ENCODE peak calls at places on chromosomes 7 and 10, in five cellular contexts. H is HCT116, B is hepatocyte, Q is neural progenitor cell, G is SK-N-SH. J is an unnamed sample.

GRCh38 chr7:131130324-131130723 is 197.4 kb upstream of the MKLN1 start:
- DNase-seq in G (no peak), B (no peak), H (no peak), Q (no peak), J (no peak)

GRCh38 chr10:110008518-110009339 is 945 bp downstream of the ADD3 start:
- DNase-seq in B (peak; percentile 34), H (no peak), Q (peak; percentile 21), G (peak; percentile 25), J (peak; percentile 59)

GRCh38 chr7:25098096-25099046 is 26.7 kb downstream of the CYCS start:
- DNase-seq in G (peak; percentile 80), Q (peak; percentile 83), B (peak; percentile 81), H (peak; percentile 70), J (peak; percentile 76)

GRCh38 chr10:16832351-16833080 is 15.3 kb upstream of the RSU1 start:
- DNase-seq in H (no peak), Q (no peak), G (no peak), B (no peak), J (peak; percentile 57)

GRCh38 chr7:67753891-67754290 is 757.3 kb downstream of the TYW1 start:
- DNase-seq in Q (no peak), B (no peak), G (no peak), H (no peak), J (no peak)

GRCh38 chr10:49024484-49024883 is 84.8 kb upstream of the LRRC18 start:
- DNase-seq in G (no peak), Q (no peak), B (no peak), H (no peak), J (no peak)

GRCh38 chr7:5494683-5495561 is 71.3 kb upstream of the TNRC18 start:
- DNase-seq in B (peak; percentile 92), Q (peak; percentile 90), G (peak; percentile 95), H (peak; percentile 48), J (peak; percentile 83)

GRCh38 chr7:100568936-100569844 is 4.5 kb downstream of the SAP25 start:
- DNase-seq in H (no peak), Q (peak; percentile 94), G (peak; percentile 79), B (peak; percentile 80), J (no peak)

GRCh38 chr10:13056461-13057077 is 43.4 kb upstream of the OPTN start:
- DNase-seq in H (no peak), Q (peak; percentile 50), B (peak; percentile 50), G (peak; percentile 64), J (peak; percentile 47)

GRCh38 chr7:110856704-110857103 is 234.2 kb upstream of the LRRN3 start:
- DNase-seq in B (no peak), G (no peak), Q (no peak), H (no peak), J (peak; percentile 11)

GRCh38 chr7:98079891-98080653 is 26.6 kb upstream of the LMTK2 start:
- DNase-seq in B (no peak), Q (peak; percentile 39), H (no peak), G (no peak), J (no peak)

GRCh38 chr7:22732556-22733126 is 5.6 kb downstream of the IL6 start:
- DNase-seq in Q (no peak), B (no peak), H (peak; percentile 21), G (no peak), J (peak; percentile 76)

GRCh38 chr7:826230-826905 is 5.9 kb upstream of the SUN1 start:
- DNase-seq in H (no peak), G (no peak), B (no peak), Q (no peak), J (no peak)

GRCh38 chr10:73641272-73642060 is at the start of gene MYOZ1:
- DNase-seq in B (no peak), Q (no peak), H (no peak), G (no peak), J (peak; percentile 39)

GRCh38 chr10:64365663-64366062 is 844.5 kb downstream of the REEP3 start:
- DNase-seq in Q (peak; percentile 65), H (no peak), B (no peak), G (no peak), J (no peak)

GRCh38 chr7:39979406-39980073 is 29.5 kb downstream of the CDK13 start:
- DNase-seq in Q (no peak), H (no peak), B (no peak), G (no peak), J (no peak)

GRCh38 chr7:18400281-18400680 is 95.3 kb upstream of the HDAC9 start:
- DNase-seq in Q (no peak), H (no peak), G (no peak), B (no peak), J (no peak)

GRCh38 chr10:10623958-10624590 is 393.6 kb upstream of the CELF2 start:
- DNase-seq in G (no peak), H (no peak), B (no peak), Q (no peak), J (no peak)

GRCh38 chr10:49654036-49654693 is 25.3 kb upstream of the C10orf53 start:
- DNase-seq in G (no peak), H (no peak), B (no peak), Q (no peak), J (no peak)

GRCh38 chr10:125130886-125131285 is 29.5 kb downstream of the CTBP2 start:
- DNase-seq in Q (no peak), G (no peak), H (no peak), B (no peak), J (no peak)

GRCh38 chr7:110827287-110827855 is 263.6 kb upstream of the LRRN3 start:
- DNase-seq in B (no peak), G (no peak), Q (no peak), H (no peak), J (no peak)

GRCh38 chr10:91689731-91690168 is 56.9 kb upstream of the PPP1R3C start:
- DNase-seq in Q (no peak), H (no peak), B (no peak), G (no peak), J (peak; percentile 30)

GRCh38 chr10:51881213-51881612 is 181.8 kb upstream of the CSTF2T start:
- DNase-seq in G (no peak), B (no peak), H (no peak), Q (no peak), J (no peak)

GRCh38 chr10:67476201-67476600 is 219.8 kb downstream of the CTNNA3 start:
- DNase-seq in B (no peak), H (no peak), G (no peak), Q (no peak), J (peak; percentile 63)

GRCh38 chr10:90915141-90916075 is 5.5 kb downstream of the ANKRD1 start:
- DNase-seq in Q (no peak), H (no peak), B (no peak), G (no peak), J (no peak)

GRCh38 chr10:29414501-29414900 is 125.6 kb downstream of the LYZL1 start:
- DNase-seq in H (no peak), B (no peak), Q (no peak), G (no peak), J (no peak)

GRCh38 chr10:29409241-29410051 is 120.6 kb downstream of the LYZL1 start:
- DNase-seq in G (peak; percentile 88), B (no peak), H (peak; percentile 43), Q (no peak), J (peak; percentile 61)

GRCh38 chr10:29408847-29409240 is 120.0 kb downstream of the LYZL1 start:
- DNase-seq in G (no peak), B (no peak), H (no peak), Q (no peak), J (no peak)

GRCh38 chr10:29412452-29413004 is 123.7 kb downstream of the LYZL1 start:
- DNase-seq in Q (no peak), H (no peak), B (no peak), G (no peak), J (no peak)

DNA sequence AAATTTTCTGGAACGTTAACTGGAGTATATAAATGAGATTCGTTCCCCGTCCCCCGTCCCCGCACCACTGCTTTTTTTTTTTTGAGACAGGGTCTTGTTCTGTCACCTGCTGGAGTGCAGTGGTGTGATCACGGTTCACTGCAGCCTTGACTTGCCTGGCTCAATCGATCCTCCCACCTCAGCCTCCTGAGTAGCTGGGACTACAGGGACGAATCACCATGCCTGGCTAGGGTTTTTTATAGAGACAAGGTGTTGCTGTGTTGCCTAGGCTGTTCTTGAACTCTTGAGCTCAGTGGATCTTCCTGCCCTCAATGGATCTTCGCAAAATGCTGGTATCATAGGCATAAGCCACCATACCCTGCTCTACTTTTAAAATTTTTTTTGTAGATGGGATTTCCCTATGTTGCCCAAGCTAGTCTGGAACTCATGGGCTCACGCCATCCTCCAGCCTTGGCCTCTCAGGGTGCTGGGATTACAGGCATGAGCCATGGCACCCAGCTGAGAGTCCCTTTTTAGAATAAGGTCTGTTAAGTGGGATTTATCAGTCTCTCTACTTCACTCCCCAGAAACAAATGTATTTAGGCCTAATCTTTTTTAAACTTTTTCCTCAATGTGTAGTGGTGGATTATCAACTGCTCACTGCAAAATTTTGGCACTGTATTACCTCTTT is 122.9 kb downstream of the LYZL1 start:
- DNase-seq in Q (no peak), G (no peak), H (no peak), B (no peak), J (no peak)
- H3K27ac ChIP-seq in Q (no peak overlapping the region), G (no peak overlapping the region), H (no peak overlapping the region), B (no peak overlapping the region), J (no peak overlapping the region)

GRCh38 chr10:130146042-130146441 is 9.9 kb downstream of the GLRX3 start:
- DNase-seq in Q (no peak), G (no peak), B (no peak), H (no peak), J (no peak)
- H3K79me2 ChIP-seq in Q (peaks cover 99% of the 10 kb centered on the region), G (peaks cover 99% of the 10 kb centered on the region), B (peaks cover 100% of the 10 kb centered on the region), H (peaks cover 89% of the 10 kb centered on the region), J (peaks cover 95% of the 10 kb centered on the region)

GRCh38 chr7:28054531-28055160 is 125.9 kb downstream of the JAZF1 start:
- DNase-seq in Q (no peak), B (no peak), G (peak; percentile 30), H (no peak), J (no peak)

GRCh38 chr7:28060371-28060950 is 120.1 kb downstream of the JAZF1 start:
- DNase-seq in B (no peak), G (no peak), H (no peak), Q (no peak), J (no peak)

GRCh38 chr7:28052933-28053332 is 127.7 kb downstream of the JAZF1 start:
- DNase-seq in G (no peak), Q (no peak), B (no peak), H (no peak), J (no peak)

DNA sequence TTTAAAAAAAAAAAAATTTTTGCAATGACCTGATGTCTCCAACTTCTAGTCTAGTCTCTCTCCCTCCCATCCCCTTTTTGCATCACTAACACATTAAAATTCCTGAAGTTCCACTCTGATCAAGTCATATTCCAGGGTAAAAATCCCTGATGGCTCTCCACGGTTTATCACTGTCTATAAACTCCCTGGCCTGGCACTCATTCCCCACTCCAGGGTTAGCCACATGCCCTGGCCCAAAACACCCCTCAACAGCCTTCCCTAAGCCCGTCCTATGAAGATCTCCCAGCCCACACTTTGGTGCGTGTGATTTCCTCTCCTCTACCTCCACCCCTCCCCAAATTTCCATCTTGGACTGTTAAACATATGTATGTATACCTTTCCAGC is 125.4 kb downstream of the JAZF1 start:
- DNase-seq in H (no peak), G (no peak), B (no peak), Q (no peak), J (peak; percentile 43)
- TF ChIP-seq EZH2phosphoT487 in H (no peak), G (no peak), B (no peak), Q (no peak), J (no peak)

GRCh38 chr7:117279931-117280525 is 42.8 kb downstream of the WNT2 start:
- DNase-seq in Q (no peak), H (no peak), G (no peak), B (no peak), J (no peak)
- H3K27ac ChIP-seq in Q (no peak overlapping the region), H (no peak overlapping the region), G (no peak overlapping the region), B (no peak overlapping the region), J (no peak overlapping the region)

J was measured in PC-3.